ENCODE peak calls at places on chromosome 22, in eight cellular contexts. T is body of pancreas, S is Peyer's patch, D is sigmoid colon, H is PC-3, F is uterus, B is fibroblast of lung, Z is SK-N-SH. J is an unnamed sample.
A peak's percentile ranks its signal among the peaks of the same experiment; 100 is the strongest.

GRCh38 chr22:43970037-43970747 is 14.9 kb downstream of the SAMM50 start:
- DNase-seq in T (no peak), S (no peak), D (peak; percentile 41), H (no peak), F (no peak), B (no peak), Z (no peak), J (no peak)

GRCh38 chr22:46911341-46911740 is 148.9 kb downstream of the TBC1D22A start:
- DNase-seq in T (no peak), S (no peak), D (no peak), H (no peak), F (no peak), B (no peak), Z (no peak), J (no peak)

GRCh38 chr22:27372969-27373670 is 428.4 kb downstream of the MN1 start:
- DNase-seq in T (peak; percentile 94), S (peak; percentile 75), D (no peak), H (peak; percentile 62), F (no peak), B (no peak), Z (no peak), J (no peak)

GRCh38 chr22:21970037-21970799 is 12.4 kb downstream of the TOP3B start:
- DNase-seq in T (no peak), S (no peak), D (no peak), H (no peak), F (no peak), B (no peak), Z (no peak), J (no peak)

GRCh38 chr22:23530766-23531282 is 49.3 kb downstream of the IGLL1 start:
- DNase-seq in T (no peak), S (no peak), D (peak; percentile 42), H (no peak), F (no peak), B (no peak), Z (no peak), J (no peak)

GRCh38 chr22:33726294-33726711 is 194.0 kb downstream of the LARGE1 start:
- DNase-seq in T (peak; percentile 45), S (no peak), D (peak; percentile 70), H (peak; percentile 26), F (no peak), B (peak; percentile 71), Z (no peak), J (no peak)

GRCh38 chr22:23010430-23010829 is 59.9 kb upstream of the GNAZ start:
- DNase-seq in T (no peak), S (no peak), D (no peak), H (no peak), F (no peak), B (no peak), Z (no peak), J (no peak)

GRCh38 chr22:45918455-45919370 is 58.2 kb downstream of the WNT7B start:
- DNase-seq in T (peak; percentile 75), S (no peak), D (no peak), H (peak; percentile 80), F (no peak), B (no peak), Z (peak; percentile 54), J (no peak)

GRCh38 chr22:47356433-47357011 is 594.1 kb downstream of the TBC1D22A start:
- DNase-seq in T (no peak), S (no peak), D (no peak), H (no peak), F (no peak), B (no peak), Z (no peak), J (no peak)

GRCh38 chr22:49724893-49725489 is 102.7 kb downstream of the BRD1 start:
- DNase-seq in T (peak; percentile 40), S (peak; percentile 63), D (no peak), H (peak; percentile 67), F (no peak), B (peak; percentile 12), Z (peak; percentile 93), J (no peak)

GRCh38 chr22:32082331-32082730 is 39.3 kb downstream of the SLC5A1 start:
- DNase-seq in T (no peak), S (no peak), D (no peak), H (no peak), F (no peak), B (no peak), Z (no peak), J (no peak)

GRCh38 chr22:47298017-47298820 is 535.8 kb downstream of the TBC1D22A start:
- DNase-seq in T (no peak), S (no peak), D (no peak), H (no peak), F (no peak), B (peak; percentile 43), Z (peak; percentile 5), J (no peak)

GRCh38 chr22:46069518-46070214 is 80.7 kb upstream of the PPARA start:
- DNase-seq in T (peak; percentile 96), S (no peak), D (peak; percentile 96), H (peak; percentile 92), F (peak; percentile 94), B (peak; percentile 97), Z (peak; percentile 78), J (peak; percentile 71)

GRCh38 chr22:50017701-50018224 is 5.2 kb upstream of the IL17REL start:
- DNase-seq in T (no peak), S (no peak), D (peak; percentile 35), H (no peak), F (no peak), B (no peak), Z (no peak), J (no peak)

GRCh38 chr22:49229483-49230193 is 598.0 kb downstream of the BRD1 start:
- DNase-seq in T (no peak), S (no peak), D (no peak), H (no peak), F (no peak), B (no peak), Z (no peak), J (no peak)

GRCh38 chr22:47172771-47173534 is 410.5 kb downstream of the TBC1D22A start:
- DNase-seq in T (no peak), S (no peak), D (peak; percentile 46), H (no peak), F (no peak), B (no peak), Z (no peak), J (no peak)

GRCh38 chr22:41846268-41847002 is 13.5 kb downstream of the SREBF2 start:
- DNase-seq in T (no peak), S (no peak), D (no peak), H (no peak), F (no peak), B (no peak), Z (no peak), J (no peak)

GRCh38 chr22:41842996-41843970 is 10.4 kb downstream of the SREBF2 start:
- DNase-seq in T (peak; percentile 64), S (no peak), D (no peak), H (peak; percentile 39), F (no peak), B (no peak), Z (no peak), J (no peak)

GRCh38 chr22:41844513-41844912 is 11.6 kb downstream of the SREBF2 start:
- DNase-seq in T (peak; percentile 74), S (no peak), D (no peak), H (peak; percentile 74), F (no peak), B (no peak), Z (no peak), J (no peak)

GRCh38 chr22:41845380-41846267 is 12.7 kb downstream of the SREBF2 start:
- DNase-seq in T (no peak), S (no peak), D (no peak), H (no peak), F (no peak), B (no peak), Z (no peak), J (no peak)

DNA sequence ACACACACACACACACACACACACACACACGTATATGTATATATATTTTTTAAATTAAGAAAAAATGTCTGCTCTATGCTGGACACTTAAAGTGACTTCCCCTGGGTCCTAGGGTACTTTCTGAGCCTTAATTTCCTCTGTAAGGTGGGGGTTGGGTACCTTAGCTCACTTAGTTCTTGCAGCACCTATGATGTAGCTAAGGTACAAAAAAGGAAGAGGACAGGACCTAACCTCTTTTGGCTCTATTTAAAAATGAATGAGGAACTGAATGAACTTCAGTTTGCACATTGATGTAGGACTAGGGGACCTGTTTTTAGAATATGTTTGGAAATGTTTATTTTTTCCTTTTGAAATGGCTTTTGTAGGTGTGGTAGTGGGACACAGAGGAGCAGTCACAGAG is 11.1 kb downstream of the SREBF2 start:
- DNase-seq in T (no peak), S (no peak), D (no peak), H (no peak), F (no peak), B (no peak), Z (no peak), J (no peak)
- H3K4me1 ChIP-seq in T (peaks cover 62% of the 10 kb centered on the region), S (peaks cover 4% of the 10 kb centered on the region), D (peaks cover 12% of the 10 kb centered on the region), H (peaks cover 46% of the 10 kb centered on the region), F (no peaks in the 10 kb centered on the region), B (no peaks in the 10 kb centered on the region), Z (no peaks in the 10 kb centered on the region), J (peaks cover 15% of the 10 kb centered on the region)

GRCh38 chr22:38923463-38924196 is 33.8 kb upstream of the APOBEC3A start:
- DNase-seq in T (peak; percentile 86), S (peak; percentile 72), D (peak; percentile 93), H (peak; percentile 87), F (peak; percentile 81), B (peak; percentile 91), Z (peak; percentile 71), J (peak; percentile 28)
- H3K4me3 ChIP-seq in T (no peak overlapping the region), S (no peak overlapping the region), D (no peak overlapping the region), H (peak overlapping the region; percentile 69), F (peak overlapping the region; percentile 2), B (no peak overlapping the region), Z (peak overlapping the region; percentile 52), J (peak overlapping the region; percentile 54)

GRCh38 chr22:36456459-36456835 is 25.0 kb downstream of the TXN2 start:
- DNase-seq in T (no peak), S (no peak), D (no peak), H (no peak), F (no peak), B (no peak), Z (no peak), J (no peak)
- H3K4me1 ChIP-seq in T (peaks cover 60% of the 10 kb centered on the region), S (peaks cover 13% of the 10 kb centered on the region), D (peaks cover 44% of the 10 kb centered on the region), H (peaks cover 51% of the 10 kb centered on the region), F (no peaks in the 10 kb centered on the region), B (peaks cover 16% of the 10 kb centered on the region), Z (no peaks in the 10 kb centered on the region), J (peaks cover 70% of the 10 kb centered on the region)

GRCh38 chr22:37171662-37172061 is 16.4 kb downstream of the C1QTNF6 start:
- DNase-seq in T (no peak), S (no peak), D (no peak), H (no peak), F (no peak), B (no peak), Z (peak; percentile 1), J (no peak)
- H3K4me3 ChIP-seq in T (no peak overlapping the region), S (no peak overlapping the region), D (no peak overlapping the region), H (no peak overlapping the region), F (no peak overlapping the region), B (no peak overlapping the region), Z (no peak overlapping the region), J (no peak overlapping the region)

GRCh38 chr22:25389541-25389919 is 170.1 kb downstream of the CRYBB2 start:
- DNase-seq in T (no peak), S (no peak), D (no peak), H (no peak), F (no peak), B (no peak), Z (no peak), J (no peak)
- H3K4me1 ChIP-seq in T (peaks cover 18% of the 10 kb centered on the region), S (no peaks in the 10 kb centered on the region), D (peaks cover 16% of the 10 kb centered on the region), H (no peaks in the 10 kb centered on the region), F (no peaks in the 10 kb centered on the region), B (no peaks in the 10 kb centered on the region), Z (no peaks in the 10 kb centered on the region), J (no peaks in the 10 kb centered on the region)